ENCODE peak calls at places on chromosomes 6 and 20, in six cellular contexts. E is GM23338, L is DMS 273 treated with DMSO at 0.1 percent for 48 hours, D is neuronal stem cell, N is fibroblast of lung, X is AG09309. H is an unnamed sample.

GRCh38 chr6:135535989-135536414 is 38.5 kb upstream of the AHI1 start:
- DNase-seq in E (peak), L (no peak), D (peak), N (peak), X (peak), H (no peak)

GRCh38 chr6:79777713-79778579 is 146.8 kb downstream of the SH3BGRL2 start:
- DNase-seq in E (peak), L (peak), D (peak), N (peak), X (peak), H (no peak)

GRCh38 chr6:74253261-74253660 is 557.3 kb downstream of the CD109 start:
- DNase-seq in E (no peak), L (no peak), D (no peak), N (no peak), X (no peak), H (no peak)

GRCh38 chr6:32127717-32128592 is at the start of gene ATF6B:
- DNase-seq in E (peak), L (peak), D (peak), N (peak), X (peak), H (peak)

GRCh38 chr6:33427585-33428218 is 7.8 kb downstream of the SYNGAP1 start:
- DNase-seq in E (peak), L (no peak), D (no peak), N (no peak), X (no peak), H (peak)

GRCh38 chr6:20542927-20543602 is 8.8 kb downstream of the CDKAL1 start:
- DNase-seq in E (no peak), L (no peak), D (no peak), N (peak), X (no peak), H (no peak)

GRCh38 chr6:169174516-169175359 is 78.9 kb downstream of the THBS2 start:
- DNase-seq in E (no peak), L (no peak), D (no peak), N (no peak), X (no peak), H (no peak)

GRCh38 chr20:11686900-11687543 is 230.7 kb upstream of the BTBD3 start:
- DNase-seq in E (peak), L (no peak), D (peak), N (peak), X (no peak), H (no peak)

GRCh38 chr6:158849899-158850806 is 31.0 kb upstream of the EZR start:
- DNase-seq in E (peak), L (no peak), D (no peak), N (peak), X (no peak), H (no peak)

GRCh38 chr6:41586564-41586963 is 40.4 kb downstream of the FOXP4 start:
- DNase-seq in E (no peak), L (no peak), D (no peak), N (no peak), X (no peak), H (peak)

GRCh38 chr6:20707166-20707485 is 172.9 kb downstream of the CDKAL1 start:
- DNase-seq in E (no peak), L (peak), D (no peak), N (peak), X (no peak), H (peak)

GRCh38 chr6:99905209-99906106 is 88.6 kb downstream of the MCHR2 start:
- DNase-seq in E (peak), L (peak), D (peak), N (peak), X (peak), H (peak)

GRCh38 chr20:11901127-11901526 is 16.6 kb upstream of the BTBD3 start:
- DNase-seq in E (peak), L (no peak), D (no peak), N (peak), X (peak), H (no peak)

GRCh38 chr6:129575378-129576118 is 134.4 kb downstream of the ARHGAP18 start:
- DNase-seq in E (peak), L (peak), D (peak), N (peak), X (peak), H (peak)

GRCh38 chr6:15378864-15379263 is 133.0 kb downstream of the JARID2 start:
- DNase-seq in E (no peak), L (no peak), D (no peak), N (no peak), X (no peak), H (no peak)

GRCh38 chr6:107585815-107586435 is 96.0 kb downstream of the SOBP start:
- DNase-seq in E (peak), L (no peak), D (no peak), N (no peak), X (no peak), H (peak)

GRCh38 chr6:166005846-166006592 is 161.6 kb downstream of the TBXT start:
- DNase-seq in E (no peak), L (no peak), D (no peak), N (peak), X (no peak), H (no peak)

GRCh38 chr20:62155428-62156253 is 12.1 kb downstream of the SS18L1 start:
- DNase-seq in E (peak), L (no peak), D (no peak), N (no peak), X (no peak), H (no peak)